ENCODE peak calls at places on chromosomes 2 and 18, in four cellular contexts. One of them, this sample, is unnamed.

GRCh38 chr2:18998492-18998891 is 359.9 kb downstream of the OSR1 start:
- DNase-seq in IMR-90: no peak
- DNase-seq in T-cell: no peak
- DNase-seq in AG09309: no peak
- DNase-seq in this sample: no peak

GRCh38 chr2:148914463-148914862 is 39.4 kb downstream of the KIF5C start:
- DNase-seq in T-cell: no peak
- DNase-seq in AG09309: no peak
- DNase-seq in IMR-90: no peak
- DNase-seq in this sample: no peak

GRCh38 chr18:37335337-37335736 is 230.3 kb downstream of the CELF4 start:
- DNase-seq in IMR-90: no peak
- DNase-seq in AG09309: no peak
- DNase-seq in T-cell: no peak
- DNase-seq in this sample: no peak

GRCh38 chr18:2654828-2655152 is 736 bp upstream of the SMCHD1 start:
- DNase-seq in T-cell: no peak
- DNase-seq in AG09309: no peak
- DNase-seq in IMR-90: peak; percentile 7
- DNase-seq in this sample: no peak

GRCh38 chr2:152335016-152335850 is at the start of gene FMNL2:
- DNase-seq in IMR-90: peak; percentile 65
- DNase-seq in AG09309: no peak
- DNase-seq in T-cell: peak; percentile 18
- DNase-seq in this sample: peak; percentile 89

GRCh38 chr2:230439590-230439989 is 23.6 kb downstream of the SP100 start:
- DNase-seq in T-cell: no peak
- DNase-seq in AG09309: no peak
- DNase-seq in IMR-90: no peak
- DNase-seq in this sample: no peak

GRCh38 chr18:13231151-13231550 is 12.6 kb downstream of the LDLRAD4 start:
- DNase-seq in AG09309: no peak
- DNase-seq in IMR-90: no peak
- DNase-seq in T-cell: no peak
- DNase-seq in this sample: no peak

GRCh38 chr18:25061345-25061744 is 290.6 kb downstream of the ZNF521 start:
- DNase-seq in IMR-90: no peak
- DNase-seq in AG09309: no peak
- DNase-seq in T-cell: no peak
- DNase-seq in this sample: no peak

GRCh38 chr2:237931205-237931721 is 35.6 kb upstream of the UBE2F start:
- DNase-seq in T-cell: no peak
- DNase-seq in IMR-90: peak; percentile 92
- DNase-seq in AG09309: peak; percentile 29
- DNase-seq in this sample: no peak

GRCh38 chr2:56084117-56084936 is 99.5 kb upstream of the CCDC85A start:
- DNase-seq in T-cell: no peak
- DNase-seq in AG09309: no peak
- DNase-seq in IMR-90: no peak
- DNase-seq in this sample: no peak

GRCh38 chr2:81739971-81740370 is 1435.4 kb upstream of the LRRTM1 start:
- DNase-seq in AG09309: no peak
- DNase-seq in T-cell: no peak
- DNase-seq in IMR-90: no peak
- DNase-seq in this sample: no peak

This sample was measured in Caco-2.